ENCODE peak calls at places on chromosome 13, in seven cellular contexts. U, D, I, N, V, R and O are unnamed samples.

GRCh38 chr13:37303610-37304009 is 198.1 kb upstream of the CSNK1A1L start:
- DNase-seq in U (peak; percentile 4), D (no peak), I (no peak), N (no peak), V (no peak), R (no peak), O (no peak)

GRCh38 chr13:113820813-113821651 is 42.8 kb downstream of the GAS6 start:
- DNase-seq in U (peak; percentile 99), D (peak; percentile 40), I (no peak), N (no peak), V (no peak), R (peak; percentile 44), O (peak; percentile 91)

GRCh38 chr13:60260440-60260839 is 96.7 kb upstream of the DIAPH3 start:
- DNase-seq in U (no peak), D (no peak), I (no peak), N (no peak), V (no peak), R (no peak), O (no peak)

GRCh38 chr13:51523082-51523518 is 61.2 kb upstream of the WDFY2 start:
- DNase-seq in U (peak; percentile 69), D (no peak), I (peak; percentile 53), N (no peak), V (no peak), R (no peak), O (peak; percentile 45)

GRCh38 chr13:97339019-97339988 is 94.7 kb upstream of the RAP2A start:
- DNase-seq in U (peak; percentile 98), D (no peak), I (no peak), N (no peak), V (no peak), R (no peak), O (no peak)

GRCh38 chr13:41811588-41812021 is 149.3 kb downstream of the VWA8 start:
- DNase-seq in U (no peak), D (no peak), I (no peak), N (peak; percentile 56), V (no peak), R (no peak), O (no peak)

GRCh38 chr13:53242015-53242414 is 213.4 kb downstream of the OLFM4 start:
- DNase-seq in U (no peak), D (no peak), I (no peak), N (no peak), V (no peak), R (no peak), O (no peak)

GRCh38 chr13:99425485-99426341 is 75.6 kb upstream of the TM9SF2 start:
- DNase-seq in U (no peak), D (no peak), I (no peak), N (peak; percentile 90), V (no peak), R (no peak), O (no peak)

GRCh38 chr13:100673831-100674362 is 698 bp downstream of the TMTC4 start:
- DNase-seq in U (peak; percentile 83), D (peak; percentile 63), I (peak; percentile 58), N (no peak), V (no peak), R (peak; percentile 29), O (no peak)

GRCh38 chr13:27355894-27356293 is 68.5 kb upstream of the GTF3A start:
- DNase-seq in U (no peak), D (no peak), I (no peak), N (no peak), V (no peak), R (no peak), O (no peak)

GRCh38 chr13:112468069-112468468 is 91.9 kb downstream of the SPACA7 start:
- DNase-seq in U (no peak), D (no peak), I (no peak), N (no peak), V (no peak), R (no peak), O (no peak)

GRCh38 chr13:96532804-96533203 is 442.9 kb downstream of the HS6ST3 start:
- DNase-seq in U (no peak), D (no peak), I (no peak), N (no peak), V (no peak), R (no peak), O (no peak)

GRCh38 chr13:42803563-42804212 is 22.3 kb downstream of the FAM216B start:
- DNase-seq in U (peak; percentile 85), D (no peak), I (no peak), N (no peak), V (no peak), R (no peak), O (no peak)

GRCh38 chr13:60146491-60146890 is 17.2 kb downstream of the DIAPH3 start:
- DNase-seq in U (peak; percentile 49), D (no peak), I (no peak), N (no peak), V (no peak), R (no peak), O (no peak)

GRCh38 chr13:27228131-27228530 is 23.2 kb upstream of the RPL21 start:
- DNase-seq in U (no peak), D (no peak), I (no peak), N (no peak), V (no peak), R (no peak), O (no peak)

GRCh38 chr13:26967119-26968038 is 204.2 kb downstream of the USP12 start:
- DNase-seq in U (no peak), D (no peak), I (no peak), N (no peak), V (no peak), R (no peak), O (peak; percentile 63)

GRCh38 chr13:95432141-95432540 is 120.4 kb upstream of the CLDN10 start:
- DNase-seq in U (no peak), D (no peak), I (no peak), N (no peak), V (no peak), R (no peak), O (no peak)

GRCh38 chr13:33940898-33941297 is 122.9 kb downstream of the RFC3 start:
- DNase-seq in U (peak; percentile 4), D (no peak), I (no peak), N (no peak), V (no peak), R (no peak), O (no peak)

GRCh38 chr13:113927661-113928581 is 46.0 kb downstream of the C13orf46 start:
- DNase-seq in U (peak; percentile 99), D (no peak), I (no peak), N (no peak), V (no peak), R (no peak), O (no peak)

GRCh38 chr13:33150146-33150545 is 133.9 kb downstream of the KL start:
- DNase-seq in U (peak; percentile 60), D (no peak), I (peak; percentile 34), N (no peak), V (no peak), R (no peak), O (no peak)

GRCh38 chr13:95020298-95020987 is 280.8 kb downstream of the ABCC4 start:
- DNase-seq in U (no peak), D (no peak), I (no peak), N (no peak), V (no peak), R (no peak), O (no peak)

GRCh38 chr13:54415753-54416366 is 1387.2 kb downstream of the OLFM4 start:
- DNase-seq in U (no peak), D (no peak), I (no peak), N (no peak), V (no peak), R (no peak), O (no peak)
- H3K9me3 ChIP-seq in U (peaks cover 10% of the 10 kb centered on the region), D (no peaks in the 10 kb centered on the region), I (peaks cover 60% of the 10 kb centered on the region), N (no peaks in the 10 kb centered on the region), V (no peaks in the 10 kb centered on the region), R (no peaks in the 10 kb centered on the region), O (no peaks in the 10 kb centered on the region)

DNA sequence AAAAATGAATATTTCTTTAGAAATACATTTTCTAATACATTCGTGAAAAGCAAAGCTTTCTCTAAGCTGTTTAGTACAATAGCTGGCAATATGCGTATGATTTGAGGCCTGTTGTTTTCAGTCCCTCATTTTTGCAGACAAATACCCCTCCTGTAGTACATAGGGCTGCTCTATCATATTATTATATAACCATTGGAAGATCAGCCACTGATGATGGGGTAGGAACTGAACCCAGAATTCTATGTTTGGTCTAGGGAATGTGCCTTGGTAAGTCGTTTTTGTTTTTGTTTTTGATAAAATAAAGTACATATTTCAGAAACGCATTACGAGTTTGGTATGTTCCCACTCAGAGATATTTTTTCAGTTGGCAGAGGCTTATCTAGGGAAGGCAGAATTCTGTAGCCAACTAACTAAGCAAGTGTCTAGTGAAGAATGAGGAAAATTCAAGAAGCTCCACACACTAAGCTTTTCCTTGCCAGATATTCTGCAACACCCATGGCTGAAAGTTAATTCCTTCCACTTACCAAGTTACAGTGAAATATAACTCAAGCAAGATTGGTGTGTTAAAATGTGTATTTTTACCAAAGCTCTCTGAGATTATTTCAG is 656.9 kb upstream of the MIR17HG start:
- DNase-seq in U (peak; percentile 15), D (no peak), I (no peak), N (no peak), V (no peak), R (no peak), O (no peak)
- TF ChIP-seq USF2 in U (no peak), D (no peak), I (no peak), N (no peak), V (no peak), R (no peak), O (no peak)

GRCh38 chr13:83019986-83020385 is 862.3 kb downstream of the SLITRK1 start:
- DNase-seq in U (no peak), D (no peak), I (no peak), N (no peak), V (no peak), R (no peak), O (no peak)

GRCh38 chr13:83024226-83024625 is 858.0 kb downstream of the SLITRK1 start:
- DNase-seq in U (peak; percentile 7), D (no peak), I (no peak), N (no peak), V (no peak), R (no peak), O (no peak)

DNA sequence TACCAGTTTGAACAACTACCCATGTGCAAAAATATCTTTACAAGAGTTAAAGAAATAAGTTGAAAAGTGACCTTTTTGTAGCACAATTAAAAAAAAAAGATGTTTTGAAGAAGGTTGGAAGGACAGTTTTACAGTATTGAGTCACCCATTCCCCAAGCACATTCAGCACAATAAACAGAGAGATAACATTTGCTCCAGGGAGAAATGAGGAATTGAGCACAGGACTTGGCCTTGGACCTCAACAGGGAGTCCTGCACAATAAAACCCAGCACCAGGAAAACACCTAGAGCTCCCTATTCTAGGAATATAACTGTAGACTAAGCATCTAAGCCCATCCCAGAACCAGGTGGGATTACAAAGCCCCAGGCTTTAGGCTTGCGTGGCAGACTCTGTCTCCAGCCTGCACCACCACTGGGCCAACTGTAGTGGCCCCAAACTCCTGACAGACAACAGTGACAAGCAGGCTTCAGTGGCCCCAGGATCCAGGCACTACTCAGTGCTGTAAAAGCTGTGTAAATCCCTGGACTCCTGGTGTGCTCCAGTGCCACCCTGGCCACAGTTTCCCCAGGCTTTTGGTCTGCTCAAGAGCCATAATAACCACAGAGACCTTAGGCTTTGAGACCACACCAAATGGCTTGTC is 857.2 kb downstream of the SLITRK1 start:
- DNase-seq in U (peak; percentile 23), D (no peak), I (no peak), N (no peak), V (no peak), R (no peak), O (no peak)
- H3K9me3 ChIP-seq in U (no peaks in the 10 kb centered on the region), D (no peaks in the 10 kb centered on the region), I (peaks cover 23% of the 10 kb centered on the region), N (no peaks in the 10 kb centered on the region), V (no peaks in the 10 kb centered on the region), R (no peaks in the 10 kb centered on the region), O (no peaks in the 10 kb centered on the region)

DNA sequence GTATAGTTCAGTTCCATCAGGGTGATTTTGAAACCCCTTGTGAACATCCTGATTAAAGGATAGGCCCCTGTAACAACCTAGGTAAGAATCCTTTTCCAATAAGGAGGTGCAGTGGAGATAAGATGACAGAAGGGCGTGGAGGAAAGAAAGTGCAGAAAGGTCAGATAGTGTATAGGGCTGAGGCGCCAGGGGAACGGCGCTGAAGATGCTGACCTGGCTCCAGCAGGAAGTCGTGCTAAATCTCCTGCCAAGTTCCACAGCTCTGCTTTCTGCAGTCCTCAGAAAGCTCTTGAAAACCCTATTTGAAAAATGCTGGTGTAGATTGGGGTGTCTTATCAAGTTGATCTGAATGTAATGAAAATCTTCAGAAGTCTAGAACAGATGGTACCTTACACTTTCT is 221.7 kb downstream of the COG6 start:
- DNase-seq in U (no peak), D (no peak), I (no peak), N (no peak), V (no peak), R (no peak), O (no peak)
- TF ChIP-seq USF2 in U (no peak), D (no peak), I (no peak), N (no peak), V (no peak), R (no peak), O (no peak)